ENCODE peak calls at places on chromosome 12, in seven cellular contexts. X, D, C, W, S, L and N are unnamed samples.

GRCh38 chr12:106114084-106115068 is 24.4 kb downstream of the NUAK1 start:
- DNase-seq in X (peak), D (no peak), C (peak), W (no peak), S (peak), L (no peak), N (no peak)

GRCh38 chr12:132319359-132319950 is 9.9 kb downstream of the GALNT9 start:
- DNase-seq in X (no peak), D (no peak), C (no peak), W (no peak), S (no peak), L (no peak), N (no peak)

GRCh38 chr12:48681416-48681737 is 661 bp downstream of the KANSL2 start:
- DNase-seq in X (peak), D (peak), C (peak), W (no peak), S (no peak), L (no peak), N (no peak)

GRCh38 chr12:77049767-77050353 is 15.5 kb downstream of the E2F7 start:
- DNase-seq in X (peak), D (peak), C (peak), W (no peak), S (no peak), L (no peak), N (no peak)

GRCh38 chr12:15584366-15585041 is 204.7 kb downstream of the EPS8 start:
- DNase-seq in X (peak), D (peak), C (peak), W (no peak), S (peak), L (no peak), N (peak)

GRCh38 chr12:54413284-54414190 is 5.5 kb downstream of the ITGA5 start:
- DNase-seq in X (no peak), D (peak), C (peak), W (peak), S (no peak), L (no peak), N (peak)

GRCh38 chr12:19369691-19370148 is 69.6 kb upstream of the AEBP2 start:
- DNase-seq in X (peak), D (peak), C (peak), W (no peak), S (no peak), L (no peak), N (no peak)

GRCh38 chr12:34298176-34298970 is 276.1 kb downstream of the ALG10 start:
- DNase-seq in X (no peak), D (no peak), C (no peak), W (no peak), S (no peak), L (no peak), N (no peak)

GRCh38 chr12:50322196-50322595 is 38.9 kb upstream of the LIMA1 start:
- DNase-seq in X (no peak), D (no peak), C (no peak), W (no peak), S (no peak), L (no peak), N (no peak)

GRCh38 chr12:67989184-67989965 is at the start of gene IFNG-AS1:
- DNase-seq in X (no peak), D (no peak), C (no peak), W (no peak), S (no peak), L (no peak), N (peak)

GRCh38 chr12:121799175-121799841 is 4.5 kb upstream of the SETD1B start:
- DNase-seq in X (peak), D (peak), C (peak), W (peak), S (peak), L (no peak), N (peak)

GRCh38 chr12:5487971-5488955 is 56.4 kb downstream of the NTF3 start:
- DNase-seq in X (peak), D (no peak), C (peak), W (no peak), S (no peak), L (no peak), N (no peak)

GRCh38 chr12:28539691-28540323 is 349.6 kb downstream of the CCDC91 start:
- DNase-seq in X (no peak), D (peak), C (no peak), W (no peak), S (no peak), L (no peak), N (no peak)

GRCh38 chr12:127984386-127985055 is 282.4 kb upstream of the TMEM132C start:
- DNase-seq in X (no peak), D (peak), C (peak), W (no peak), S (no peak), L (no peak), N (no peak)

GRCh38 chr12:116962197-116962596 is 51.4 kb downstream of the FBXW8 start:
- DNase-seq in X (no peak), D (no peak), C (no peak), W (no peak), S (no peak), L (no peak), N (no peak)

GRCh38 chr12:29234965-29235364 is 85.9 kb downstream of the FAR2 start:
- DNase-seq in X (peak), D (peak), C (no peak), W (no peak), S (no peak), L (no peak), N (no peak)

GRCh38 chr12:48105867-48106563 is at the start of gene SENP1:
- DNase-seq in X (peak), D (peak), C (peak), W (peak), S (peak), L (peak), N (peak)

GRCh38 chr12:46384451-46385301 is 12.1 kb upstream of the SLC38A2 start:
- DNase-seq in X (no peak), D (peak), C (peak), W (no peak), S (no peak), L (no peak), N (no peak)

GRCh38 chr12:45990468-45991288 is at the start of gene SCAF11:
- DNase-seq in X (peak), D (peak), C (peak), W (peak), S (peak), L (peak), N (peak)

GRCh38 chr12:132131952-132132351 is 12.2 kb downstream of the DDX51 start:
- DNase-seq in X (no peak), D (no peak), C (no peak), W (no peak), S (no peak), L (no peak), N (no peak)

GRCh38 chr12:63394349-63394748 is 243.3 kb upstream of the AVPR1A start:
- DNase-seq in X (no peak), D (no peak), C (no peak), W (no peak), S (no peak), L (no peak), N (no peak)

GRCh38 chr12:54125950-54126695 is 62.7 kb downstream of the SMUG1 start:
- DNase-seq in X (no peak), D (no peak), C (peak), W (no peak), S (peak), L (peak), N (peak)

GRCh38 chr12:120241561-120242274 is 23.8 kb downstream of the PXN start:
- DNase-seq in X (no peak), D (peak), C (no peak), W (no peak), S (no peak), L (no peak), N (no peak)

GRCh38 chr12:34405286-34406227 is 383.3 kb downstream of the ALG10 start:
- DNase-seq in X (no peak), D (no peak), C (no peak), W (peak), S (peak), L (no peak), N (no peak)

GRCh38 chr12:42617622-42618021 is 28.1 kb upstream of the PRICKLE1 start:
- DNase-seq in X (peak), D (peak), C (no peak), W (no peak), S (no peak), L (no peak), N (no peak)

GRCh38 chr12:29674463-29674862 is 109.3 kb downstream of the TMTC1 start:
- DNase-seq in X (no peak), D (no peak), C (no peak), W (no peak), S (no peak), L (no peak), N (no peak)

GRCh38 chr12:50734409-50735263 is 29.3 kb upstream of the ATF1 start:
- DNase-seq in X (peak), D (peak), C (peak), W (no peak), S (no peak), L (peak), N (no peak)

GRCh38 chr12:56103066-56103711 is 1.2 kb upstream of the PA2G4 start:
- DNase-seq in X (no peak), D (no peak), C (no peak), W (no peak), S (no peak), L (no peak), N (no peak)

GRCh38 chr12:56105503-56105902 is 1.1 kb downstream of the PA2G4 start:
- DNase-seq in X (no peak), D (no peak), C (no peak), W (no peak), S (no peak), L (no peak), N (no peak)

GRCh38 chr12:56103823-56104108 is 593 bp upstream of the PA2G4 start:
- DNase-seq in X (no peak), D (no peak), C (no peak), W (no peak), S (no peak), L (no peak), N (no peak)

GRCh38 chr12:56104109-56104814 is at the start of gene PA2G4:
- DNase-seq in X (peak), D (peak), C (peak), W (peak), S (peak), L (peak), N (peak)

GRCh38 chr12:56104815-56105476 is 587 bp downstream of the PA2G4 start:
- DNase-seq in X (no peak), D (peak), C (peak), W (no peak), S (no peak), L (no peak), N (no peak)
- TF ChIP-seq CTCF in X (peak), D (peak), C (no peak), W (no peak), S (no peak), L (no peak), N (no peak)

GRCh38 chr12:22172501-22172900 is 126.5 kb downstream of the CMAS start:
- DNase-seq in X (no peak), D (no peak), C (no peak), W (no peak), S (no peak), L (no peak), N (no peak)

GRCh38 chr12:22169281-22169824 is 123.3 kb downstream of the CMAS start:
- DNase-seq in X (no peak), D (no peak), C (no peak), W (no peak), S (no peak), L (no peak), N (no peak)

GRCh38 chr12:22173154-22173553 is 127.1 kb downstream of the CMAS start:
- DNase-seq in X (no peak), D (no peak), C (no peak), W (no peak), S (no peak), L (no peak), N (no peak)
- TF ChIP-seq CTCF in X (no peak), D (no peak), C (no peak), W (no peak), S (no peak), L (peak), N (no peak)

GRCh38 chr12:2893007-2893406 is 2.3 kb downstream of the TULP3 start:
- DNase-seq in X (peak), D (peak), C (peak), W (no peak), S (peak), L (no peak), N (no peak)

GRCh38 chr12:2900642-2901041 is 10.0 kb downstream of the TULP3 start:
- DNase-seq in X (no peak), D (no peak), C (no peak), W (no peak), S (no peak), L (no peak), N (no peak)

GRCh38 chr12:2894961-2895360 is 4.3 kb downstream of the TULP3 start:
- DNase-seq in X (no peak), D (no peak), C (peak), W (no peak), S (no peak), L (no peak), N (no peak)

GRCh38 chr12:2895511-2895910 is 4.8 kb downstream of the TULP3 start:
- DNase-seq in X (no peak), D (peak), C (no peak), W (no peak), S (no peak), L (no peak), N (no peak)

DNA sequence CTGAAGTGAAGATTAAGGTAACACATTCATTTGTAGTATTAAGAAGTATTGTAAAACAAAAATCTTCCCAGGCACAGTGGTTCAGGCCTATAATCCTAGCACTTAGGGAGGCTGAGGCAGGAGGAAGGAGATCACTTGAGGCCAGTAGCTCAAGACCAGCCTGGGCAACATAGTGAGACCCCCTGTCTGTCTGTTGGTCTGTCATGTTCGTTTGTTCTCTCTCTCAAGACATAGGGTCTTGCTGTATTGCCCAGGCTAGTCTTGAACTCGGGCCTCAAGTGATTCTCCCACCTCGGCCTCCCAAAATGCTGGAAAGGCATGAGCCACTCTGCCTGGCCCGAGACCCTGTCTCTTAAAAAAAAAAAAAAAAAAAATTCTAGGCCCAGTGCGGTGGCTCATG is 6.7 kb downstream of the TULP3 start:
- DNase-seq in X (no peak), D (no peak), C (no peak), W (no peak), S (no peak), L (no peak), N (no peak)
- TF ChIP-seq CTCF in X (no peak), D (no peak), C (no peak), W (no peak), S (no peak), L (no peak), N (no peak)

DNA sequence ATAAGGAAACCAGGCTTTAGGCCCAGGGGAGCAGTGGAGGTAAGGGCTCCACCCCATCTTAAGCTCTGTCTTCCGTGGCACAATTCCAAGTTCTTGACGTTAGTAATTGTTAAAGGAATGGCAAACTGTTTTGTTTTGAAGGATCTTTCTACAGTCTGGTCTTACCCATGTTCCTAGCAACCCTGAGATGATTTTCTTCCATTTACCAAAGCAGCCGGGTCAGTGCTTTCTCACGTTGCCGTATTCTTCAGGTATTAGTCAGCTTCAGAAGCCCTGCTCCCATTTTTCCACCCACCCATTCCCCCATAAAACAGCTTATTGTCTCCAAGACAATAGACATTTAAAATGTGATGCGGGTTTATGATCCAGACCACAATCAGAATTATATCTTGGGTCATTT is 10.3 kb downstream of the NRIP2 start:
- DNase-seq in X (no peak), D (no peak), C (no peak), W (no peak), S (no peak), L (no peak), N (no peak)
- TF ChIP-seq CTCF in X (no peak), D (no peak), C (no peak), W (no peak), S (no peak), L (no peak), N (no peak)

GRCh38 chr12:7219599-7220243 is 30.2 kb downstream of the PEX5 start:
- DNase-seq in X (peak), D (peak), C (peak), W (peak), S (peak), L (peak), N (peak)
- TF ChIP-seq CTCF in X (peak), D (peak), C (peak), W (peak), S (peak), L (peak), N (peak)

DNA sequence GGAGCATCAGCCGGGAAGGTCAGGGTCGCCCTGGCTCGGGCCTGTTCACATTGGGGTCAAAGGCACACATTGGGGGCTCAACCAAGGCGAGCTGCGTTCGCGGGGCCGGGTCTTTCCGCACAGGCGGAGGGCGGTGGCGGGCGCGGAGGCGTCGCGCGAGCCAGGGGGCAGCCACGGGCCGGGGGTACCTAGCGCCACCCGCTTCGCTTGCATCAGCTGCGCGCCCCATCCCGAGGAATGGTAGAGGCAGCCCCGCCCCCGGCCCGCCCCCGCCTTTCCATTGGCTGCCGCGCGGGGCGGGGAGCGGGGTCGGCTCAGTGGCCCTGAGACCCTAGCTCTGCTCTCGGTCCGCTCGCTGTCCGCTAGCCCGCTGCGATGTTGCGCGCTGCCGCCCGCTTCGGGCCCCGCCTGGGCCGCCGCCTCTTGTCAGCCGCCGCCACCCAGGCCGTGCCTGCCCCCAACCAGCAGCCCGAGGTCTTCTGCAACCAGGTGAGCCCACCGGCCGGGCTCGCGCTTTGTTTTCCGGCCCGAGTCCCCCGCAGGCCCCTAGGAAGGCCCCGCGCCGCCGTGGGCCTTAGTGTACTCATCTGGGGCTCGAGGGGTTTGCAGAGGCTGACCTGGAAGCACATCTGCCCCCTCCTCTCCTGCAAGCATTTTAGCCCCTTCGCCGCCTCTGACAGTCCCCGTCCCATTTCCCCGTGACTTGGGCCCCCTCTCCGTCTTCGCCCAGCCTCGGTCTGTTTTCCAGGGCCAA is at the start of gene ALDH2:
- DNase-seq in X (peak), D (peak), C (peak), W (peak), S (peak), L (peak), N (no peak)
- TF ChIP-seq CTCF in X (peak), D (no peak), C (no peak), W (no peak), S (no peak), L (no peak), N (no peak)

GRCh38 chr12:112855375-112855774 is 51.4 kb upstream of the OAS1 start:
- DNase-seq in X (no peak), D (peak), C (no peak), W (no peak), S (no peak), L (no peak), N (no peak)
- TF ChIP-seq CTCF in X (no peak), D (peak), C (peak), W (no peak), S (no peak), L (peak), N (no peak)